ENCODE peak calls at places on chromosomes 1 and 21, in five cellular contexts. R, W, N, I and O are unnamed samples.

GRCh38 chr1:180580237-180580636 is 21.5 kb downstream of the OVAAL start:
- DNase-seq in R (no peak), W (peak), N (no peak), I (peak), O (no peak)

GRCh38 chr1:113271039-113271438 is 119.3 kb upstream of the MAGI3 start:
- DNase-seq in R (no peak), W (no peak), N (no peak), I (no peak), O (no peak)

GRCh38 chr1:217425528-217425927 is 205.4 kb downstream of the GPATCH2 start:
- DNase-seq in R (no peak), W (no peak), N (no peak), I (no peak), O (no peak)

GRCh38 chr1:29592731-29593130 is 356.4 kb downstream of the PTPRU start:
- DNase-seq in R (no peak), W (no peak), N (no peak), I (no peak), O (no peak)

GRCh38 chr1:61295818-61296537 is 213.6 kb downstream of the NFIA start:
- DNase-seq in R (no peak), W (no peak), N (no peak), I (no peak), O (no peak)

GRCh38 chr1:13228343-13228781 is 2.4 kb upstream of the PRAMEF18 start:
- DNase-seq in R (no peak), W (no peak), N (no peak), I (no peak), O (no peak)

GRCh38 chr21:33801424-33802405 is 113.9 kb downstream of the ATP5PO start:
- DNase-seq in R (no peak), W (peak), N (no peak), I (no peak), O (peak)

GRCh38 chr1:95534985-95535384 is 301.0 kb downstream of the RWDD3 start:
- DNase-seq in R (no peak), W (no peak), N (no peak), I (no peak), O (no peak)

GRCh38 chr1:10387611-10388386 is 11.1 kb upstream of the PGD start:
- DNase-seq in R (peak), W (peak), N (peak), I (no peak), O (no peak)

GRCh38 chr1:44949286-44949685 is 37.1 kb downstream of the EIF2B3 start:
- DNase-seq in R (no peak), W (no peak), N (no peak), I (no peak), O (no peak)

GRCh38 chr1:117639741-117640140 is 33.9 kb downstream of the TENT5C start:
- DNase-seq in R (no peak), W (no peak), N (no peak), I (no peak), O (no peak)

GRCh38 chr1:220992705-220993052 is 113.4 kb downstream of the HLX start:
- DNase-seq in R (no peak), W (no peak), N (no peak), I (no peak), O (no peak)

GRCh38 chr1:198933506-198933905 is 294.7 kb downstream of the PTPRC start:
- DNase-seq in R (no peak), W (no peak), N (no peak), I (no peak), O (no peak)

GRCh38 chr1:198929111-198929604 is 290.3 kb downstream of the PTPRC start:
- DNase-seq in R (no peak), W (no peak), N (no peak), I (no peak), O (no peak)

GRCh38 chr1:198927129-198927528 is 288.3 kb downstream of the PTPRC start:
- DNase-seq in R (no peak), W (no peak), N (no peak), I (no peak), O (no peak)

GRCh38 chr1:198932351-198932991 is 293.6 kb downstream of the PTPRC start:
- DNase-seq in R (no peak), W (no peak), N (no peak), I (peak), O (no peak)

DNA sequence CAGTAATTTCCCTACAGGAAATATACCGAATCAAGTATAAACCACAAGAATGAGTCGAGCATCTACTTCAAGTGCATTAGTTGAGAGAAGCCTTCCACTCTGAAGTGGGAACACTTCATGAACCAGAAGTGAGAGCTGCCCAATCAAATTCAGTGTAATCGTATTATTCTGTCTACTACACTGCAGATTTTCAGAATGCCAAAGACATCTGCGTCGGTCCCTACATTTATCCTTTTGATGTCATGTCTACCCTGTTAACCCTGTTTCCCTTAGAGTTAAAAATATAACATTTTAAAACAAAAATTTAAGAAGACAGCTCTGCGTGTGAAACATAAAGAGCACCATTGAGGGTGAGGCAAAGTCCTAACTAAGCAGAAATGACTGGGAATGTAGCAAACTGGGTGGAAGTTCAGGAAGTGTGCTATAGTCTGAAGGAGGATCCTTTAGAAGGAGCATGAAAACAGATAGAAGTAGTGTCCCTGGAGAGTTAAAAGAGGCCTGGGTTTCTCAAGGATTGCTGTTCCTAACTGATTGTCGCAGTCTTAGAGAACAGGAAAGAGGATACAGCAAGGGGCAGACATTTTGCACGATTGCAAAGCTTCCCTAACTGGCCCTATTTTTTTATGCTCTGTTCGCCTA is 291.2 kb downstream of the PTPRC start:
- DNase-seq in R (no peak), W (peak), N (no peak), I (no peak), O (no peak)
- H3K27ac ChIP-seq in R (no peak), W (peak), N (no peak), I (peak), O (peak)

GRCh38 chr1:160740133-160740688 is 1.2 kb downstream of the SLAMF7 start:
- DNase-seq in R (no peak), W (no peak), N (no peak), I (no peak), O (no peak)

GRCh38 chr1:160741597-160742348 is 2.7 kb downstream of the SLAMF7 start:
- DNase-seq in R (no peak), W (no peak), N (no peak), I (no peak), O (no peak)

GRCh38 chr1:160739098-160739511 is at the start of gene SLAMF7:
- DNase-seq in R (no peak), W (no peak), N (no peak), I (no peak), O (no peak)

GRCh38 chr1:160742428-160743127 is 3.5 kb downstream of the SLAMF7 start:
- DNase-seq in R (no peak), W (no peak), N (no peak), I (no peak), O (no peak)

DNA sequence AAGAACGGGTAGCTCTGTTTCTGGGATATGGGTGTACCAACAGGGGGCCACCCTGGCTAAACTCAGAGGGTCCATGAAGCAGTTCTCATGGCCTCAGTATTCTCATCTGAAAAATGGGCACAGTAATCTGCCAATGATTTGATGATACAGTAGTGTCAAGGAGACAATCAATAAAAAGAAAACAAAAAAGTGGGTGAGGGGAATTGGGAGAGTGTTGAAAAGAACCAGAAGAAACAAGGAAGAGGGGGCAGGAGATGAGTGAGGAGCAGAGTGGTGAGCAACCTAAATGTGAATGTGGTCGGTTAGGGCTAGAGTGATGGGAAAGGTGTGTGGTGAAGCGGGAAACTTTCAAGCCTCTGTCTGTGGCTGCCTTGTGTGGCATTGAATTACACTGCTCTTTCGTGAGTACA is 2.0 kb downstream of the SLAMF7 start:
- DNase-seq in R (no peak), W (no peak), N (no peak), I (no peak), O (no peak)
- TF ChIP-seq CTCF in R (no peak), W (no peak), N (no peak), I (no peak), O (no peak)

GRCh38 chr1:151547900-151548230 is 7.8 kb downstream of the TUFT1 start:
- DNase-seq in R (no peak), W (no peak), N (no peak), I (no peak), O (no peak)

GRCh38 chr1:151545542-151545941 is 5.4 kb downstream of the TUFT1 start:
- DNase-seq in R (no peak), W (no peak), N (no peak), I (no peak), O (no peak)

GRCh38 chr1:151547119-151547899 is 7.2 kb downstream of the TUFT1 start:
- DNase-seq in R (peak), W (peak), N (peak), I (no peak), O (no peak)

GRCh38 chr1:151546006-151546925 is 6.2 kb downstream of the TUFT1 start:
- DNase-seq in R (no peak), W (no peak), N (no peak), I (no peak), O (no peak)

GRCh38 chr1:151549199-151549598 is 9.1 kb downstream of the TUFT1 start:
- DNase-seq in R (no peak), W (no peak), N (no peak), I (no peak), O (no peak)
- H3K27ac ChIP-seq in R (no peak), W (no peak), N (no peak), I (no peak), O (no peak)

DNA sequence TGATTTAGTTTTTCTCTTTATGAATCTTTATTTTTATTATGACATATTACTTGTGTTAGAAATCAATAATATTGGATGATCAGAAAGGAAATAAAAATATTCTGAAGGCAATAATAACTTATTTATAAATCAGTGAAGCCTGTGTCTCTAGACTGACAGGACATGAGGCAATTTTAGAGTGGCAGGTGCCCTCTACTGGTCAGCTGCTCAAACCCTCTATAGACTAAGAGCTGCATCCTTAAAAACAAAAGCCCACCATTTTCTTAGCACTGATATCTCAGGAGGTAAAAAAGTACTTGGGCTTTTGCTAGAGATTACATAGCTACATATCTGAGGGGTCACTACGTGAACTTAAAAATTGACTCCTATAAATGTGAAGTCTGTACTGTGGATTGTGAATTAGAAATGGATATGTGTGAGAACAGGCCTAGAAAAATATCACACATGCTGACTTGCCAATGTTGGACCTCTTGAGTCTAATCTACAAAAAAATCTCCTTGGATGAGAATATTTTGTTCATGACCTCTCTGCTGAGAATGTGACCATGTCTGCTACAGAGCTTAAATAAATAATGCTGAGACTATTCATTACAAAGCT is 597.9 kb upstream of the ADAMTS5 start:
- DNase-seq in R (peak), W (peak), N (peak), I (peak), O (peak)
- TF ChIP-seq CTCF in R (peak), W (peak), N (peak), I (peak), O (peak)

GRCh38 chr1:214475746-214476145 is 75.7 kb downstream of the PTPN14 start:
- DNase-seq in R (no peak), W (peak), N (no peak), I (no peak), O (no peak)
- H3K27ac ChIP-seq in R (no peak), W (peak), N (peak), I (no peak), O (no peak)

DNA sequence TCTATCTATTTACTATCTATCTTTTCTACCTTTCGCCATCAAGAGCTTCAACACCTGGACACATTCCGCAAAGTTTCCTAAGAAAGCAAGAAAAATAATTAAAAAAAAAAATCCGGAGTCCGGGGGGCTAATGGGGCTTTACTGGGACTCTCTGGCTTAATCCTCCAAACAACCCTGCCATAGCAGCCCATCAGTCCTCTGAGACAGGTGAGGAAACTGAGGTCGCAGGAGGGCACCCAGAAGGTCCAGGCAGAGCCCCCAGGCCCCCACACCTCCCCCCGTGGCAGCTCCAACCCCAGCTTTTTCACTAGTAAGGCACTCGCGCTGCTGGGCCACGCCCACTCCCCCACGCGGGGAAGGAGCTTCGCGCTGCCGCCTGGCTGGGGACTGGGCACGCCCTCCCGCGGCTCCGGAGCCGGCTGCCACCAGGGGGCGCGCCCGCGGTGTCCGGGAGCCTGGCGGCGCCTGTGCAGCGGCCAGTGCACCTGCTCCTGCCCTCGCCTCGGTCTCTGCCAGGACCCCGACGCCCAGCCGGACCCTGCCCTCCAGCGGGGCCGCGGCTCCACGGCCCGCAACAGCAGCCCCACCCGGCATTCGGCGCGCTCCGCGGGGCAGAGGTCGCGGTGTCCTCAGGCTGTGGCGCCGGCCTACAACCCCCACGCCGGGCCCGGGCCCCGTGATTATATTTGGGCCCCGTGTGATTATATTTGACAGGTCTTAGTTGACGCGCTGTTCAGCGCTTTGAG is 54.1 kb upstream of the SAMD11 start:
- DNase-seq in R (peak), W (no peak), N (peak), I (peak), O (peak)
- TF ChIP-seq CTCF in R (peak), W (peak), N (peak), I (peak), O (peak)

DNA sequence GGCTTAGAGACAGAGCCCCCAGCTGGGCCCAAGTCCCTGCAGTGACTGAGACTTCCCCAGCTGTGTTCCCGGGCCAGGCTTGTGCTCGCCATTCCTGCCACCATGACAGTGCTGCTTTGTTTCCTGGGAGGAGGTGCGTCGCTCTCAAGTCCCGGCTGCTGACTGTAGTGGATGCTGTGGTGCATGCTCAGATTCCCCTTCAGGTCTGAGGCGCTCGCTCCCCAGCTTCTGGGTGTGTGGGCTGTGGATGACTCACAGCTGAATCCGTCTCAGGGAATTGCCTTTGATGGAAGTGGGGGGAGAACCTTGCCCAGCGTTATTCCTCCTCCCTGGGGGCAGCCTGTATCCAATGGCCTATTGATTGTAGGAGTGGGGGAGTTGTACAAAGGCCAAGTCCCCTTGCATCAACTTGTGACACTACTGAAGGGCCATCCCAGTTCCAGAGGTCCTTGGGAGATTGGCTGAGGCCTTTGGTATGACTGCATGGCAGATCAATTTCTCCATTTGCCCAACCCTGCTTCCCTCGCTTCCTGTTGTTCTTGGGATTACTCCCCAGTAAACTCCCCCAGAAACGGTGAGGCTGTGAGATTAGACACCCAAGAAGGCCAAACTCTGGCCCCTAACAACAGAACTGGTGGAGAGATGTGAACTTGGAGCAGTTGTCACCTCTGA is 17.8 kb upstream of the POU3F1 start:
- DNase-seq in R (no peak), W (peak), N (no peak), I (peak), O (no peak)
- H3K27ac ChIP-seq in R (no peak), W (no peak), N (no peak), I (no peak), O (no peak)

GRCh38 chr1:30760596-30761311 is 3.2 kb upstream of the LAPTM5 start:
- DNase-seq in R (no peak), W (no peak), N (no peak), I (no peak), O (no peak)
- TF ChIP-seq CTCF in R (no peak), W (peak), N (no peak), I (no peak), O (no peak)